ENCODE peak calls at places on chromosome X, in ten cellular contexts. Z is NCI-H1092, R is endothelial cell, O is heart right ventricle, D is aorta, L is RPMI7951, S is SW480, C is GM20000, F is astrocyte of the spinal cord, X is activated B cell treated with CpG ODN at 0.5 μM for 24 hours. W is an unnamed sample.

GRCh38 chrX:16772460-16772859 is 13.8 kb upstream of the TXLNG start:
- DNase-seq in Z (no peak), R (no peak), O (no peak), D (no peak), L (no peak), S (peak), C (no peak), F (no peak), X (no peak), W (no peak)

GRCh38 chrX:79477691-79478090 is 110.6 kb upstream of the ITM2A start:
- DNase-seq in Z (no peak), R (no peak), O (no peak), D (no peak), L (no peak), S (no peak), C (no peak), F (no peak), X (no peak), W (no peak)

GRCh38 chrX:20547649-20548051 is 280.9 kb upstream of the RPS6KA3 start:
- DNase-seq in Z (no peak), R (no peak), O (no peak), D (peak), L (peak), S (peak), C (peak), F (peak), X (no peak), W (no peak)

GRCh38 chrX:129493643-129494042 is 29.6 kb downstream of the SMARCA1 start:
- DNase-seq in Z (no peak), R (no peak), O (no peak), D (no peak), L (peak), S (no peak), C (no peak), F (peak), X (no peak), W (no peak)

GRCh38 chrX:118726887-118727685 is at the start of gene IL13RA1:
- DNase-seq in Z (peak), R (peak), O (peak), D (peak), L (peak), S (peak), C (peak), F (peak), X (peak), W (peak)

GRCh38 chrX:119008122-119008744 is 33.8 kb downstream of the LONRF3 start:
- DNase-seq in Z (no peak), R (peak), O (peak), D (no peak), L (peak), S (peak), C (peak), F (peak), X (peak), W (no peak)

GRCh38 chrX:28581522-28581921 is 5.7 kb upstream of the IL1RAPL1 start:
- DNase-seq in Z (no peak), R (no peak), O (no peak), D (no peak), L (no peak), S (no peak), C (no peak), F (no peak), X (no peak), W (no peak)

GRCh38 chrX:122238801-122239200 is 945.3 kb upstream of the GRIA3 start:
- DNase-seq in Z (no peak), R (no peak), O (no peak), D (no peak), L (peak), S (no peak), C (no peak), F (no peak), X (no peak), W (no peak)

GRCh38 chrX:71998836-71999509 is 88.3 kb downstream of the NHSL2 start:
- DNase-seq in Z (no peak), R (peak), O (no peak), D (no peak), L (peak), S (peak), C (peak), F (no peak), X (no peak), W (no peak)

GRCh38 chrX:37684426-37684825 is 1.2 kb upstream of the XK start:
- DNase-seq in Z (no peak), R (no peak), O (no peak), D (no peak), L (no peak), S (no peak), C (no peak), F (no peak), X (no peak), W (peak)

GRCh38 chrX:19893722-19894121 is 6.3 kb upstream of the SH3KBP1 start:
- DNase-seq in Z (no peak), R (no peak), O (no peak), D (no peak), L (no peak), S (no peak), C (no peak), F (peak), X (no peak), W (no peak)

GRCh38 chrX:106706466-106706865 is 20.0 kb upstream of the RNF128 start:
- DNase-seq in Z (no peak), R (no peak), O (no peak), D (no peak), L (no peak), S (no peak), C (no peak), F (no peak), X (no peak), W (no peak)

GRCh38 chrX:124113799-124114600 is 152.5 kb downstream of the STAG2 start:
- DNase-seq in Z (no peak), R (no peak), O (no peak), D (no peak), L (no peak), S (no peak), C (no peak), F (no peak), X (no peak), W (no peak)

GRCh38 chrX:21717802-21718201 is 40.1 kb downstream of the SMPX start:
- DNase-seq in Z (no peak), R (no peak), O (no peak), D (no peak), L (no peak), S (no peak), C (no peak), F (no peak), X (no peak), W (no peak)

GRCh38 chrX:153074935-153075334 is 2.7 kb downstream of the PNMA6A start:
- DNase-seq in Z (no peak), R (no peak), O (no peak), D (no peak), L (no peak), S (no peak), C (no peak), F (no peak), X (no peak), W (no peak)

GRCh38 chrX:71366674-71367256 is 608 bp downstream of the TAF1 start:
- DNase-seq in Z (no peak), R (peak), O (peak), D (no peak), L (peak), S (peak), C (peak), F (peak), X (no peak), W (peak)

GRCh38 chrX:10015711-10016515 is 48.8 kb downstream of the CLDN34 start:
- DNase-seq in Z (no peak), R (peak), O (peak), D (no peak), L (peak), S (no peak), C (peak), F (no peak), X (peak), W (no peak)

GRCh38 chrX:1212532-1212931 is at the start of gene CRLF2:
- DNase-seq in Z (no peak), R (no peak), O (no peak), D (no peak), L (peak), S (peak), C (peak), F (no peak), X (no peak), W (no peak)